ENCODE peak calls at places on chromosome X, in six cellular contexts. M, C, W, A, R and I are unnamed samples. For H3K9me3, the result is how much of the 10 kb centered on the place peaks cover.

GRCh38 chrX:20218809-20219505 is 47.8 kb downstream of the RPS6KA3 start:
- DNase-seq in C (no peak), R (no peak), A (peak), W (peak), M (no peak), I (no peak)

GRCh38 chrX:151700581-151700980 is 5.3 kb downstream of the PRRG3 start:
- DNase-seq in A (no peak), C (no peak), W (no peak), R (no peak), M (no peak), I (no peak)

GRCh38 chrX:52983526-52983925 is 25.2 kb upstream of the FAM156A start:
- DNase-seq in C (no peak), A (peak), W (no peak), M (no peak), R (no peak), I (no peak)

GRCh38 chrX:105526431-105526830 is 295.9 kb upstream of the NRK start:
- DNase-seq in M (no peak), R (no peak), W (no peak), C (no peak), A (no peak), I (no peak)

GRCh38 chrX:119410027-119410819 is 11.1 kb downstream of the SLC25A43 start:
- DNase-seq in C (no peak), A (peak), R (no peak), M (peak), W (peak), I (no peak)

GRCh38 chrX:71911731-71912050 is 1.0 kb downstream of the NHSL2 start:
- DNase-seq in W (no peak), C (no peak), A (peak), M (no peak), R (no peak), I (no peak)

GRCh38 chrX:11580789-11581188 is 84.9 kb downstream of the ARHGAP6 start:
- DNase-seq in C (no peak), R (no peak), A (no peak), M (no peak), W (no peak), I (no peak)

GRCh38 chrX:119784747-119785446 is 6.5 kb downstream of the RPL39 start:
- DNase-seq in A (no peak), M (no peak), C (no peak), W (peak), R (no peak), I (no peak)

GRCh38 chrX:104669063-104669462 is 103.1 kb downstream of the IL1RAPL2 start:
- DNase-seq in A (no peak), W (no peak), M (no peak), R (no peak), C (no peak), I (no peak)

GRCh38 chrX:133838761-133839676 is 146.4 kb downstream of the GPC3 start:
- DNase-seq in R (no peak), A (no peak), W (peak), M (no peak), C (no peak), I (no peak)

GRCh38 chrX:142043196-142043595 is 139.5 kb downstream of the MAGEC1 start:
- DNase-seq in A (no peak), R (no peak), C (no peak), W (no peak), M (no peak), I (no peak)
- H3K9me3 ChIP-seq in A (under half), R (under half), C (under half), W (under half), M (under half), I (under half)

DNA sequence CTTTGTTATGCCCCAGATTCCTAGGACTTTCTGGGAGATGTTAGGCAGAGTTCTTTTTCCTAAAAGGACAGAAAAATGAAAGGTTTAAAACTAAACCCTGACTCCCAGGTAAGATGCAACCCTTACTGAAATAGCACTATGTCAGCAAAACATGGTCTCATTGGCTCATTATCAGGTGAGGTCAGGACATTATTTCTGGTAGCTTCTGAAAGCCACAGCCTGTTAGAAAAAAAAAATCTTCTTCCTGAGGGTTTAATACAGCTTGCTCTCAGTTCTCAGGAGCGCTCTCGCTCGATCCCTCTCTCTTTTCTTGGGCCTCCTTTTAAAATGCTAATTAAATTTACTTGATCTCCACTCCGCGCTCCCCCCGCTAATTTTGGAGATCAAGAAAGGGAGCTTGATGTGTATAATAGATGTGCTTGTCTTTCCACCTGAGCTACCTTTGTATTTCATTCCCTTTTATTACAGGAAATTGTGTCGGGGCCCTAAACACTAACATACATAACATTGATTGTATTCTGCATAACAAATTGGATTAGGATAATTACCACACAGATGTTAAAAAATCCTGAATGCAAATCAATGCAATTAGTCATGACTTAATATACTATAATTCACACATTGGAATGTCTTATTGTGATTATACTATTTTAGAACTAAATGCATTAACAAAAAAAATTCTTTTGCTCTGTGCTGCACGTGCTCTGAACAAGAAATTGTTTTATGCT is 101.7 kb upstream of the TEX13D start:
- DNase-seq in A (no peak), M (no peak), R (no peak), C (no peak), W (no peak), I (no peak)
- H3K27ac ChIP-seq in A (no peak), M (no peak), R (no peak), C (no peak), W (no peak), I (no peak)

DNA sequence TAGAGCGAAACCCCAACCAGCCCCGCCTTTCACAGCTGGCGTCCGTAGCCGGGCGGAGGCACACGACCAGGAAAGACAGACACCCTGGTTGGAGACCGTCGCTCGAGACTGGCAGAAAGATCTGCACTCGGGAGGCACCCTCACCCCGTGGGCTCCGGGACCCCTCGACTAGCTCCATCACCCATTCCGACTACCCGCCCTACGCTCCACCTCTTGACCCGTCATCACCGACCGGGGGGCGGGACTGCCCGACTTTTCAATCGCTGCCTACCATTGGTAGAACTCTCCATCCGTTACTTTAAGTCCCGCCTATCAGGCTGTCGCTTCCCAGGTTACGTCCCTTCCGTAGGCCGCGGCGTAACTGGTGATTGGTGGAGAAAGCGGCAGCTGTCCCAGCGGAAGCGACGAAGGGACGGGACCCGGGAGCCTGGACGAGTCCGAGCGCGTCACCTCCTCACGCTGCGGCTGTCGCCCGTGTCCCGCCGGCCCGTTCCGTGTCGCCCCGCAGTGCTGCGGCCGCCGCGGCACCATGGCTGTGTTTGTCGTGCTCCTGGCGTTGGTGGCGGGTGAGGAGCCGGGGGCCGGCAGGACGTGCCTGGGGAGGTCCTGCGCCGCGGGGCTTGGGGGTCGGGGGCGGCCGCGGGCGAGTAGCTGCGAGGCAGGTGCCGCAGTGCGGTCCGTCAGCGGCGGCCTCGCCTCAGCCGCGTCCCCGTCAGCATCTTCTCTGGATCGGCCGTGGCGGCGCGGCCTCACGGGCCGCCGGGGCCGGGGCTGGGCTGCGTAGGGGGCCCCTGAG is at the start of gene ATP6AP2:
- DNase-seq in M (peak), R (peak), W (peak), C (peak), A (peak), I (peak)
- TF ChIP-seq POLR2A in M (peak), R (peak), W (peak), C (peak), A (peak), I (peak)

GRCh38 chrX:145821898-145822567 is 4.4 kb downstream of the SLITRK2 start:
- DNase-seq in W (no peak), R (no peak), M (no peak), A (no peak), C (no peak), I (no peak)

GRCh38 chrX:145825896-145826295 is 8.3 kb downstream of the SLITRK2 start:
- DNase-seq in R (no peak), C (no peak), M (no peak), W (no peak), A (no peak), I (no peak)

GRCh38 chrX:145821291-145821897 is 3.8 kb downstream of the SLITRK2 start:
- DNase-seq in C (no peak), W (no peak), M (no peak), R (no peak), A (no peak), I (no peak)

GRCh38 chrX:145823132-145823531 is 5.5 kb downstream of the SLITRK2 start:
- DNase-seq in W (no peak), C (no peak), R (no peak), A (no peak), M (no peak), I (no peak)

GRCh38 chrX:145826466-145826865 is 8.8 kb downstream of the SLITRK2 start:
- DNase-seq in M (no peak), A (no peak), C (no peak), W (no peak), R (no peak), I (no peak)
- H3K9me3 ChIP-seq in M (under half), A (under half), C (under half), W (under half), R (under half), I (under half)

GRCh38 chrX:115560211-115560977 is 580 bp upstream of the PLS3 start:
- DNase-seq in C (no peak), A (no peak), W (peak), M (no peak), R (no peak), I (no peak)
- H3K27ac ChIP-seq in C (peak), A (peak), W (peak), M (peak), R (peak), I (peak)